ENCODE peak calls at places on chromosomes 12 and 14, in nine cellular contexts. One of them, this sample, is unnamed.

GRCh38 chr12:117208811-117209455 is 18.7 kb upstream of the FBXO21 start:
- DNase-seq in AG09319: no peak
- DNase-seq in A549: no peak
- DNase-seq in mesothelial cell of epicardium: no peak
- DNase-seq in GM23338: no peak
- DNase-seq in fibroblast of pulmonary artery: no peak
- DNase-seq in H9: no peak
- DNase-seq in ovary: no peak
- DNase-seq in HL-60: no peak
- DNase-seq in this sample: no peak

GRCh38 chr14:38758661-38759060 is 344.4 kb downstream of the SEC23A start:
- DNase-seq in fibroblast of pulmonary artery: no peak
- DNase-seq in HL-60: no peak
- DNase-seq in H9: no peak
- DNase-seq in AG09319: no peak
- DNase-seq in GM23338: no peak
- DNase-seq in A549: no peak
- DNase-seq in ovary: no peak
- DNase-seq in mesothelial cell of epicardium: no peak
- DNase-seq in this sample: no peak

GRCh38 chr12:106446429-106447092 is 89.0 kb downstream of the POLR3B start:
- DNase-seq in AG09319: no peak
- DNase-seq in GM23338: no peak
- DNase-seq in fibroblast of pulmonary artery: no peak
- DNase-seq in mesothelial cell of epicardium: no peak
- DNase-seq in H9: no peak
- DNase-seq in HL-60: no peak
- DNase-seq in A549: no peak
- DNase-seq in ovary: no peak
- DNase-seq in this sample: no peak

GRCh38 chr12:55699471-55700055 is 8.1 kb downstream of the ITGA7 start:
- DNase-seq in ovary: no peak
- DNase-seq in A549: no peak
- DNase-seq in fibroblast of pulmonary artery: no peak
- DNase-seq in H9: no peak
- DNase-seq in HL-60: no peak
- DNase-seq in AG09319: no peak
- DNase-seq in GM23338: no peak
- DNase-seq in mesothelial cell of epicardium: no peak
- DNase-seq in this sample: no peak

GRCh38 chr14:106518054-106518943 is 991.9 kb downstream of the TMEM121 start:
- DNase-seq in AG09319: no peak
- DNase-seq in HL-60: peak
- DNase-seq in A549: no peak
- DNase-seq in fibroblast of pulmonary artery: no peak
- DNase-seq in mesothelial cell of epicardium: no peak
- DNase-seq in H9: no peak
- DNase-seq in GM23338: peak
- DNase-seq in ovary: no peak
- DNase-seq in this sample: no peak

GRCh38 chr12:68331500-68331868 is 678 bp downstream of the MDM1 start:
- DNase-seq in mesothelial cell of epicardium: no peak
- DNase-seq in H9: no peak
- DNase-seq in A549: no peak
- DNase-seq in HL-60: no peak
- DNase-seq in fibroblast of pulmonary artery: no peak
- DNase-seq in AG09319: no peak
- DNase-seq in GM23338: no peak
- DNase-seq in ovary: no peak
- DNase-seq in this sample: no peak

GRCh38 chr12:3167636-3168035 is 90.5 kb downstream of the TSPAN9 start:
- DNase-seq in GM23338: no peak
- DNase-seq in AG09319: no peak
- DNase-seq in HL-60: no peak
- DNase-seq in ovary: no peak
- DNase-seq in mesothelial cell of epicardium: no peak
- DNase-seq in fibroblast of pulmonary artery: no peak
- DNase-seq in A549: no peak
- DNase-seq in H9: no peak
- DNase-seq in this sample: no peak

GRCh38 chr12:98743362-98743953 is 98.4 kb downstream of the APAF1 start:
- DNase-seq in A549: peak
- DNase-seq in H9: peak
- DNase-seq in fibroblast of pulmonary artery: no peak
- DNase-seq in GM23338: peak
- DNase-seq in HL-60: no peak
- DNase-seq in ovary: no peak
- DNase-seq in AG09319: no peak
- DNase-seq in mesothelial cell of epicardium: no peak
- DNase-seq in this sample: no peak

GRCh38 chr12:5807090-5807414 is 138.0 kb downstream of the ANO2 start:
- DNase-seq in HL-60: no peak
- DNase-seq in H9: no peak
- DNase-seq in AG09319: no peak
- DNase-seq in fibroblast of pulmonary artery: no peak
- DNase-seq in GM23338: no peak
- DNase-seq in ovary: no peak
- DNase-seq in mesothelial cell of epicardium: no peak
- DNase-seq in A549: no peak
- DNase-seq in this sample: no peak

GRCh38 chr14:97367278-97367677 is 570.1 kb downstream of the VRK1 start:
- DNase-seq in HL-60: no peak
- DNase-seq in GM23338: no peak
- DNase-seq in AG09319: no peak
- DNase-seq in ovary: no peak
- DNase-seq in A549: no peak
- DNase-seq in fibroblast of pulmonary artery: no peak
- DNase-seq in mesothelial cell of epicardium: no peak
- DNase-seq in H9: no peak
- DNase-seq in this sample: no peak

GRCh38 chr12:130702966-130703732 is 12.9 kb downstream of the RIMBP2 start:
- DNase-seq in AG09319: no peak
- DNase-seq in ovary: no peak
- DNase-seq in GM23338: no peak
- DNase-seq in A549: no peak
- DNase-seq in H9: peak
- DNase-seq in HL-60: no peak
- DNase-seq in fibroblast of pulmonary artery: no peak
- DNase-seq in mesothelial cell of epicardium: no peak
- DNase-seq in this sample: no peak

GRCh38 chr14:102909462-102909861 is 13.0 kb upstream of the AMN start:
- DNase-seq in mesothelial cell of epicardium: no peak
- DNase-seq in GM23338: no peak
- DNase-seq in AG09319: no peak
- DNase-seq in fibroblast of pulmonary artery: no peak
- DNase-seq in A549: no peak
- DNase-seq in H9: no peak
- DNase-seq in HL-60: no peak
- DNase-seq in ovary: no peak
- DNase-seq in this sample: no peak

GRCh38 chr14:104096751-104097700 is 11.5 kb downstream of the ASPG start:
- DNase-seq in ovary: no peak
- DNase-seq in AG09319: no peak
- DNase-seq in mesothelial cell of epicardium: no peak
- DNase-seq in GM23338: peak
- DNase-seq in fibroblast of pulmonary artery: no peak
- DNase-seq in H9: peak
- DNase-seq in HL-60: no peak
- DNase-seq in A549: no peak
- DNase-seq in this sample: no peak

GRCh38 chr12:9925746-9926393 is 6.3 kb downstream of the CLEC2A start:
- DNase-seq in HL-60: no peak
- DNase-seq in ovary: no peak
- DNase-seq in A549: peak
- DNase-seq in fibroblast of pulmonary artery: peak
- DNase-seq in mesothelial cell of epicardium: no peak
- DNase-seq in AG09319: no peak
- DNase-seq in GM23338: peak
- DNase-seq in H9: peak
- DNase-seq in this sample: no peak

GRCh38 chr12:11652351-11653040 is 3.0 kb downstream of the ETV6 start:
- DNase-seq in H9: no peak
- DNase-seq in AG09319: no peak
- DNase-seq in GM23338: peak
- DNase-seq in fibroblast of pulmonary artery: peak
- DNase-seq in ovary: peak
- DNase-seq in HL-60: no peak
- DNase-seq in mesothelial cell of epicardium: no peak
- DNase-seq in A549: no peak
- DNase-seq in this sample: no peak

GRCh38 chr12:11654338-11654737 is 4.9 kb downstream of the ETV6 start:
- DNase-seq in ovary: no peak
- DNase-seq in fibroblast of pulmonary artery: no peak
- DNase-seq in HL-60: no peak
- DNase-seq in GM23338: no peak
- DNase-seq in H9: no peak
- DNase-seq in A549: no peak
- DNase-seq in AG09319: no peak
- DNase-seq in mesothelial cell of epicardium: no peak
- DNase-seq in this sample: no peak

GRCh38 chr12:11651377-11651776 is 1.9 kb downstream of the ETV6 start:
- DNase-seq in HL-60: no peak
- DNase-seq in H9: no peak
- DNase-seq in AG09319: no peak
- DNase-seq in ovary: no peak
- DNase-seq in mesothelial cell of epicardium: no peak
- DNase-seq in A549: no peak
- DNase-seq in GM23338: no peak
- DNase-seq in fibroblast of pulmonary artery: no peak
- DNase-seq in this sample: no peak

GRCh38 chr12:11651785-11652184 is 2.3 kb downstream of the ETV6 start:
- DNase-seq in GM23338: no peak
- DNase-seq in ovary: no peak
- DNase-seq in mesothelial cell of epicardium: no peak
- DNase-seq in fibroblast of pulmonary artery: no peak
- DNase-seq in AG09319: no peak
- DNase-seq in HL-60: no peak
- DNase-seq in A549: no peak
- DNase-seq in H9: no peak
- DNase-seq in this sample: no peak

GRCh38 chr12:11653215-11653753 is 3.8 kb downstream of the ETV6 start:
- DNase-seq in fibroblast of pulmonary artery: peak
- DNase-seq in mesothelial cell of epicardium: no peak
- DNase-seq in AG09319: no peak
- DNase-seq in GM23338: no peak
- DNase-seq in HL-60: no peak
- DNase-seq in H9: no peak
- DNase-seq in ovary: no peak
- DNase-seq in A549: no peak
- DNase-seq in this sample: no peak
- TF ChIP-seq CTCF in fibroblast of pulmonary artery: no peak
- TF ChIP-seq CTCF in mesothelial cell of epicardium: no peak
- TF ChIP-seq CTCF in AG09319: no peak
- TF ChIP-seq CTCF in GM23338: no peak
- TF ChIP-seq CTCF in HL-60: no peak
- TF ChIP-seq CTCF in H9: no peak
- TF ChIP-seq CTCF in ovary: no peak
- TF ChIP-seq CTCF in A549: no peak
- TF ChIP-seq CTCF in this sample: no peak

DNA sequence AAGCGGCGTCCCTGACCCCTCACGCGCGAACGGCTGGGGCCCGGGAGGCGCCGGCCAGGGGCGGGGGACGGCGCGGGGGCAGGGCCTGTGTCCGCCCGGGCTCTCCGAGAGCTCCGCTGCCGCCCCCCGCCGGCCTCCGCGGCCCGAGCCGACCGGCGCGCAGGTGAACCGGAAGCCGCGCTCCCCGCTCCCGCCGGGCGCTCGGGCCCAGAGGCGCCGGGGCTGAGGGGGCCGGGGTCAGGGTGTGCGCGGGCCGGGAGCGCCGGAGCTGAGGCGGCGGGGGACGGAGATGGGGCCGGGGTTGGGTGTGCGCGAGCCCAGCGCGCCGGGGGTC is 403 bp downstream of the HIP1R start:
- DNase-seq in A549: peak
- DNase-seq in AG09319: no peak
- DNase-seq in HL-60: peak
- DNase-seq in mesothelial cell of epicardium: no peak
- DNase-seq in GM23338: peak
- DNase-seq in H9: peak
- DNase-seq in ovary: peak
- DNase-seq in fibroblast of pulmonary artery: no peak
- DNase-seq in this sample: no peak
- TF ChIP-seq CTCF in A549: no peak
- TF ChIP-seq CTCF in AG09319: no peak
- TF ChIP-seq CTCF in HL-60: no peak
- TF ChIP-seq CTCF in mesothelial cell of epicardium: no peak
- TF ChIP-seq CTCF in GM23338: no peak
- TF ChIP-seq CTCF in H9: no peak
- TF ChIP-seq CTCF in ovary: no peak
- TF ChIP-seq CTCF in fibroblast of pulmonary artery: no peak
- TF ChIP-seq CTCF in this sample: no peak

GRCh38 chr12:108854453-108855283 is 2.7 kb downstream of the SSH1 start:
- DNase-seq in fibroblast of pulmonary artery: peak
- DNase-seq in HL-60: no peak
- DNase-seq in H9: no peak
- DNase-seq in AG09319: peak
- DNase-seq in A549: peak
- DNase-seq in GM23338: no peak
- DNase-seq in mesothelial cell of epicardium: no peak
- DNase-seq in ovary: no peak
- DNase-seq in this sample: peak

GRCh38 chr12:108853426-108853825 is 4.0 kb downstream of the SSH1 start:
- DNase-seq in A549: no peak
- DNase-seq in fibroblast of pulmonary artery: no peak
- DNase-seq in HL-60: no peak
- DNase-seq in ovary: no peak
- DNase-seq in mesothelial cell of epicardium: no peak
- DNase-seq in GM23338: no peak
- DNase-seq in H9: no peak
- DNase-seq in AG09319: no peak
- DNase-seq in this sample: no peak

GRCh38 chr12:108855284-108856169 is 1.9 kb downstream of the SSH1 start:
- DNase-seq in GM23338: no peak
- DNase-seq in H9: no peak
- DNase-seq in AG09319: no peak
- DNase-seq in HL-60: no peak
- DNase-seq in fibroblast of pulmonary artery: peak
- DNase-seq in ovary: no peak
- DNase-seq in mesothelial cell of epicardium: no peak
- DNase-seq in A549: no peak
- DNase-seq in this sample: no peak

GRCh38 chr12:108852674-108853073 is 4.7 kb downstream of the SSH1 start:
- DNase-seq in ovary: no peak
- DNase-seq in H9: no peak
- DNase-seq in GM23338: no peak
- DNase-seq in fibroblast of pulmonary artery: peak
- DNase-seq in AG09319: no peak
- DNase-seq in mesothelial cell of epicardium: no peak
- DNase-seq in A549: no peak
- DNase-seq in HL-60: no peak
- DNase-seq in this sample: no peak

GRCh38 chr12:108854055-108854452 is 3.3 kb downstream of the SSH1 start:
- DNase-seq in fibroblast of pulmonary artery: peak
- DNase-seq in mesothelial cell of epicardium: no peak
- DNase-seq in H9: no peak
- DNase-seq in A549: no peak
- DNase-seq in HL-60: no peak
- DNase-seq in AG09319: peak
- DNase-seq in GM23338: no peak
- DNase-seq in ovary: no peak
- DNase-seq in this sample: no peak
- TF ChIP-seq CTCF in fibroblast of pulmonary artery: peak
- TF ChIP-seq CTCF in mesothelial cell of epicardium: no peak
- TF ChIP-seq CTCF in H9: peak
- TF ChIP-seq CTCF in A549: peak
- TF ChIP-seq CTCF in HL-60: no peak
- TF ChIP-seq CTCF in AG09319: peak
- TF ChIP-seq CTCF in GM23338: peak
- TF ChIP-seq CTCF in ovary: no peak
- TF ChIP-seq CTCF in this sample: peak

GRCh38 chr12:18805516-18806248 is 67.8 kb downstream of the CAPZA3 start:
- DNase-seq in HL-60: no peak
- DNase-seq in H9: peak
- DNase-seq in A549: no peak
- DNase-seq in GM23338: peak
- DNase-seq in fibroblast of pulmonary artery: no peak
- DNase-seq in mesothelial cell of epicardium: no peak
- DNase-seq in AG09319: no peak
- DNase-seq in ovary: no peak
- DNase-seq in this sample: no peak
- TF ChIP-seq CTCF in HL-60: no peak
- TF ChIP-seq CTCF in H9: peak
- TF ChIP-seq CTCF in A549: no peak
- TF ChIP-seq CTCF in GM23338: peak
- TF ChIP-seq CTCF in fibroblast of pulmonary artery: peak
- TF ChIP-seq CTCF in mesothelial cell of epicardium: no peak
- TF ChIP-seq CTCF in AG09319: no peak
- TF ChIP-seq CTCF in ovary: no peak
- TF ChIP-seq CTCF in this sample: no peak